ENCODE peak calls at places on chromosomes 16 and 17, in four cellular contexts. G is fibroblast of lung, M is thyroid gland, T is SK-N-SH. H is an unnamed sample.

GRCh38 chr17:78343433-78344201 is 16.3 kb downstream of the SOCS3 start:
- DNase-seq in G (no peak), M (peak; percentile 29), T (no peak), H (no peak)

GRCh38 chr16:89312598-89313299 is 95.2 kb downstream of the ZNF778 start:
- DNase-seq in G (no peak), M (no peak), T (no peak), H (no peak)

GRCh38 chr17:76421054-76421427 is 31.9 kb downstream of the UBE2O start:
- DNase-seq in G (peak; percentile 22), M (no peak), T (no peak), H (no peak)

GRCh38 chr17:34580685-34581445 is 1.5 kb downstream of the TMEM132E start:
- DNase-seq in G (no peak), M (no peak), T (peak; percentile 78), H (no peak)

GRCh38 chr17:16258916-16259315 is 41.9 kb downstream of the PIGL start:
- DNase-seq in G (no peak), M (no peak), T (no peak), H (no peak)

GRCh38 chr16:89051521-89052166 is 42.0 kb upstream of the ACSF3 start:
- DNase-seq in G (no peak), M (no peak), T (peak; percentile 71), H (no peak)

GRCh38 chr16:50425044-50425443 is 56.3 kb upstream of the BRD7 start:
- DNase-seq in G (no peak), M (no peak), T (no peak), H (no peak)

GRCh38 chr16:85784813-85785212 is 14.5 kb downstream of the EMC8 start:
- DNase-seq in G (no peak), M (no peak), T (no peak), H (no peak)

DNA sequence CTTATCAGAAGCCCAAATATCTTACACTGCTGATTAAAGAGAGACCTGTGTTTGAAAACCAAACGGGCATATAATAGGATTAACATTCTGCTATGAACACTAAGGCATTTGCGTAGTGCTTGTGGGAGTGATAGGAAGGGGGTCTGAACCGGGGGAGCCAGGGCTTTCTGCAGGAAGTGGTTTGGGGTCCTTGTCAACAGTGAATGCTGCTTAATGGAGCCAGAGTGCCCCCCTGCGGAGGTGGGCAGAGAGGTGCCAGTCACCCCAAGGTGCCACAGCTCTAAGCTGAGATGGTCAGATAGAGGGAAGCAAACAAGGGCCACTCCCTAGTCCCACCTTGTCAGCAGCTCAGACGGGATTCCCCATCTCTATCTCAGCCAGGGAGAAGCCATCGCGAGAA is 17.6 kb downstream of the NAA60 start:
- DNase-seq in G (no peak), M (no peak), T (no peak), H (no peak)
- H3K4me1 ChIP-seq in G (peaks cover 3% of the 10 kb centered on the region), M (peaks cover 38% of the 10 kb centered on the region), T (peaks cover 20% of the 10 kb centered on the region), H (peaks cover 17% of the 10 kb centered on the region)

DNA sequence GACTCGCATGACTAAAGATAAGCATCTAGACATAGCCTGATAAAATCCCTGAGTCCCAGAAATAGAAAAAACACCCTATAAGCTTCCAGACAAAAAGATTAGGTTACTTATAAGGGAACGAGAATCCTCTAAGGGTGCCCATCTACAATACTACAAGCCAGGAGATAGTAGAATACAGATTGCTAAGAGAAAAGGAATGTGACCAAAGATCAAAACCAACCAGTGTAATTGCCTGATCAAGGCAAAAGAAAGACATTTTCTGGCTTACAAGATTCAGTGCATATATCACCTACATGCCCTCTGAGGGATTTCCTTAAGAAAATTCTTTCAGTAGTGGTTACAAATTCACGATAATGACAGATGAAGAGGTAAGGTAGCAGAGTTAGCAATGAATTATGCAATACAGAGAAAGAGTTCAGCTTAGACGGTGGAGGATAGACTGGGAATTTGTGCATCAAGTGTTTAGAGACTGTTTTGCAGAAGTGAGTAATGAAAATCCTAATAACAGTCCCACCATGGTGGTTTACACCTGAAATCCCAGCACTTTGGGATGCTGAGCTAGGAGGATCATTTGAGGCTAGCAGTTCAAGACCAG is 35.0 kb downstream of the BCL7C start:
- DNase-seq in G (peak; percentile 18), M (no peak), T (no peak), H (no peak)
- H3K27ac ChIP-seq in G (no peak overlapping the region), M (no peak overlapping the region), T (no peak overlapping the region), H (no peak overlapping the region)

GRCh38 chr17:31487648-31488263 is 96.3 kb downstream of the RAB11FIP4 start:
- DNase-seq in G (peak; percentile 42), M (peak; percentile 97), T (peak; percentile 97), H (no peak)

GRCh38 chr17:31489295-31490018 is 98.0 kb downstream of the RAB11FIP4 start:
- DNase-seq in G (no peak), M (no peak), T (no peak), H (no peak)

GRCh38 chr17:31488264-31488981 is 96.9 kb downstream of the RAB11FIP4 start:
- DNase-seq in G (no peak), M (peak; percentile 68), T (peak; percentile 68), H (no peak)

GRCh38 chr17:31490019-31490383 is 98.5 kb downstream of the RAB11FIP4 start:
- DNase-seq in G (no peak), M (no peak), T (no peak), H (no peak)

GRCh38 chr17:31488982-31489294 is 97.5 kb downstream of the RAB11FIP4 start:
- DNase-seq in G (no peak), M (no peak), T (no peak), H (no peak)
- H3K4me1 ChIP-seq in G (peaks cover 4% of the 10 kb centered on the region), M (peaks cover 30% of the 10 kb centered on the region), T (no peaks in the 10 kb centered on the region), H (peaks cover 16% of the 10 kb centered on the region)

GRCh38 chr17:49729074-49729473 is 21.3 kb upstream of the SLC35B1 start:
- DNase-seq in G (no peak), M (no peak), T (no peak), H (no peak)

GRCh38 chr17:49727353-49727752 is 19.6 kb upstream of the SLC35B1 start:
- DNase-seq in G (no peak), M (no peak), T (no peak), H (no peak)

GRCh38 chr17:49730078-49730786 is 22.5 kb upstream of the SLC35B1 start:
- DNase-seq in G (peak; percentile 94), M (peak; percentile 84), T (no peak), H (no peak)

GRCh38 chr17:49728425-49728824 is 20.7 kb upstream of the SLC35B1 start:
- DNase-seq in G (no peak), M (no peak), T (no peak), H (no peak)

DNA sequence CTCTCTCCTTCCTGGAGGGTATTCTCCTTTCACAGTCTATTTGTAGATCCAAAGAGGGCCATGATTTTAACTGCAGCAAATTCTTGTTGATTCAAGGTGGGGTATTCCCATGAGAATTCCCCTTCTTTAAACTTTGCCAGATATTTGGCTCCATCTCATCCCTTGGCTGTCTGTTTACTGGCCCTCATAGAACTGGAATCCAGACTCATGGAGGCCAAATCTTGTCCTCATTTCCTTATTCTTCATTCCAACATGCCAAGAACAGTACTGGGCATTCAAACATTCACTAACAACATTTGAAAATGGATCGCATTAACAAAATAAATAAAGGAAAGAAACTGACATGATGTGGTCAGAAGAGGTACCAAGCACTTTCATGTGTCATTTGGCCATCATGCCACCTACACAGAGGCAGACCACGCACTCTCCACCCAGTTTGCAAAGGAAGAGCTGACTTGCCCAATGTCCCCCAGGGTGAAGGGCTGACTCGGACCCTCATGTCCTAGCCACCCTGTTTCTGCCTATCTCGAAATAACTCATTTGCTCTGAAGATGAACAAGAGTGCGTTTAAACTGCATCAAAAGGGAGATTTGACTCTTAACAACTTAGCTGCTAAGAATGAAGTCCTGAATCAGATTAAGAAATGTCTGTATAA is 23.1 kb upstream of the SLC35B1 start:
- DNase-seq in G (no peak), M (no peak), T (no peak), H (no peak)
- H3K27ac ChIP-seq in G (no peak overlapping the region), M (peak overlapping the region; percentile 75), T (no peak overlapping the region), H (no peak overlapping the region)

GRCh38 chr17:81715872-81716673 is 4.0 kb downstream of the SLC25A10 start:
- DNase-seq in G (no peak), M (no peak), T (no peak), H (no peak)
- H3K4me1 ChIP-seq in G (peaks cover 14% of the 10 kb centered on the region), M (peaks cover 20% of the 10 kb centered on the region), T (peaks cover 17% of the 10 kb centered on the region), H (peaks cover 26% of the 10 kb centered on the region)

GRCh38 chr17:74239169-74239568 is 25.8 kb downstream of the TTYH2 start:
- DNase-seq in G (peak; percentile 21), M (no peak), T (no peak), H (no peak)

GRCh38 chr17:74243013-74243755 is 29.8 kb downstream of the TTYH2 start:
- DNase-seq in G (no peak), M (peak; percentile 94), T (peak; percentile 85), H (no peak)

GRCh38 chr17:74241847-74242246 is 28.5 kb downstream of the TTYH2 start:
- DNase-seq in G (no peak), M (no peak), T (no peak), H (no peak)

GRCh38 chr17:74240637-74241036 is 27.3 kb downstream of the TTYH2 start:
- DNase-seq in G (peak; percentile 53), M (peak; percentile 60), T (no peak), H (no peak)

DNA sequence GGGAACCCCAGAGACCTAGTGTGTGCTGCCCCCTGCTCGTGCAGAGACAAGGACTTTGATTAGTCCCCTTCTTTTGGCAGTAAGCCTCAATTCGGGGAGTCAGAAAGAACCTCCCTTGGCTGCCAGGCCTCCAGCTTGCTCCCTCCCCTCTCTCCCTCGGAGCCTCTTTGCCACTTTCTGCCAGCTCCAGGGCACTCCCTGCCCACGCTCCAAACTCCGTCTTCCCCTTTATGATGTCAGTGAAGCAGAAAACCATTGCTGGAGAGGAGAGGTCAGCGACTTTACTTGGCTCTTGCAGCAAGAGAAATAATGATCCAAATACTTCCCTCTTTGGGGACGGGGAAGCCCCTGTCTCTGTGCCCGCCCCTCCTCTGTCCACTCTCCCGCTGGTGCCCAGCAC is 28.1 kb downstream of the TTYH2 start:
- DNase-seq in G (no peak), M (peak; percentile 86), T (no peak), H (no peak)
- H3K27ac ChIP-seq in G (no peak overlapping the region), M (peak overlapping the region; percentile 69), T (no peak overlapping the region), H (no peak overlapping the region)

H was measured in SJSA1.